ENCODE peak calls at places on chromosomes 4 and X, in six cellular contexts. V is RWPE1; G is CD8-positive, alpha-beta T cell; T is RCC 7860; P is WTC11; W is pancreas. R is an unnamed sample.

GRCh38 chr4:6992728-6993655 is 50.2 kb upstream of the TADA2B start:
- DNase-seq in V (no peak), G (no peak), T (peak; percentile 18), P (no peak), W (no peak), R (no peak)

GRCh38 chr4:101103381-101104142 is 243.8 kb downstream of the PPP3CA start:
- DNase-seq in V (no peak), G (no peak), T (no peak), P (no peak), W (no peak), R (peak; percentile 38)

GRCh38 chrX:39955621-39956020 is 142.1 kb downstream of the BCOR start:
- DNase-seq in V (no peak), G (no peak), T (no peak), P (no peak), W (no peak), R (no peak)

GRCh38 chrX:93404121-93404520 is 269.3 kb downstream of the NAP1L3 start:
- DNase-seq in V (no peak), G (no peak), T (no peak), P (no peak), W (no peak), R (no peak)

GRCh38 chr4:47217884-47218283 is 186.5 kb downstream of the GABRB1 start:
- DNase-seq in V (no peak), G (no peak), T (no peak), P (no peak), W (no peak), R (no peak)

GRCh38 chr4:74796631-74797030 is 2.3 kb upstream of the BTC start:
- DNase-seq in V (no peak), G (no peak), T (no peak), P (no peak), W (no peak), R (no peak)

GRCh38 chr4:151251922-151252321 is 25.0 kb upstream of the PRSS48 start:
- DNase-seq in V (no peak), G (no peak), T (no peak), P (no peak), W (no peak), R (no peak)

GRCh38 chr4:185096032-185096653 is 46.9 kb upstream of the SLC25A4 start:
- DNase-seq in V (peak; percentile 49), G (peak; percentile 24), T (no peak), P (no peak), W (peak; percentile 48), R (no peak)

GRCh38 chr4:68348577-68348976 is 1.3 kb downstream of the YTHDC1 start:
- DNase-seq in V (no peak), G (no peak), T (no peak), P (no peak), W (no peak), R (no peak)

GRCh38 chr4:108940086-108941033 is 177.5 kb upstream of the ETNPPL start:
- DNase-seq in V (peak; percentile 1), G (no peak), T (no peak), P (no peak), W (no peak), R (no peak)

GRCh38 chr4:7210818-7211217 is 18.5 kb downstream of the SORCS2 start:
- DNase-seq in V (peak; percentile 42), G (no peak), T (peak; percentile 81), P (no peak), W (no peak), R (no peak)

GRCh38 chr4:165864228-165864627 is 8.8 kb upstream of the TLL1 start:
- DNase-seq in V (peak; percentile 13), G (no peak), T (no peak), P (no peak), W (no peak), R (no peak)

GRCh38 chr4:169956441-169956840 is 69.8 kb downstream of the MFAP3L start:
- DNase-seq in V (no peak), G (no peak), T (no peak), P (no peak), W (no peak), R (no peak)

GRCh38 chrX:118355225-118355920 is 9.5 kb downstream of the WDR44 start:
- DNase-seq in V (no peak), G (no peak), T (peak; percentile 7), P (no peak), W (no peak), R (no peak)

GRCh38 chr4:24394041-24394440 is 190.3 kb downstream of the DHX15 start:
- DNase-seq in V (peak; percentile 11), G (no peak), T (peak; percentile 66), P (no peak), W (no peak), R (no peak)

R was measured in DMS 273 treated with DMSO at 0.1 percent for 48 hours.